ENCODE peak calls at places on chromosomes 2 and 18, in nine cellular contexts. I is A673; C is body of pancreas; U is osteoblast; R is heart left ventricle; Y is AG04450; E is mesendoderm; B is breast epithelium; J is effector memory CD4-positive, alpha-beta T cell. W is an unnamed sample. For H3K27me3, the result is how much of the 10 kb centered on the place peaks cover.

GRCh38 chr2:168222095-168222494 is 25.3 kb downstream of the STK39 start:
- DNase-seq in I (no peak), C (no peak), U (no peak), R (no peak), Y (no peak), E (no peak), B (no peak), J (no peak), W (no peak)

GRCh38 chr18:64803471-64803870 is 654.6 kb upstream of the LINC00305 start:
- DNase-seq in I (no peak), C (no peak), U (no peak), R (no peak), Y (no peak), E (no peak), B (no peak), J (no peak), W (no peak)

GRCh38 chr2:72276356-72276755 is 128.7 kb upstream of the CYP26B1 start:
- DNase-seq in I (no peak), C (no peak), U (no peak), R (no peak), Y (no peak), E (no peak), B (no peak), J (no peak), W (peak)

GRCh38 chr2:138035597-138036217 is 71.4 kb downstream of the HNMT start:
- DNase-seq in I (no peak), C (no peak), U (no peak), R (no peak), Y (no peak), E (peak), B (no peak), J (no peak), W (peak)

GRCh38 chr2:75021672-75022071 is 63.2 kb downstream of the POLE4 start:
- DNase-seq in I (no peak), C (no peak), U (no peak), R (no peak), Y (peak), E (peak), B (no peak), J (no peak), W (peak)

GRCh38 chr18:59697236-59697932 is at the start of gene CCBE1:
- DNase-seq in I (peak), C (peak), U (peak), R (peak), Y (no peak), E (peak), B (no peak), J (no peak), W (peak)

GRCh38 chr2:225009768-225010167 is 32.5 kb downstream of the DOCK10 start:
- DNase-seq in I (no peak), C (no peak), U (no peak), R (no peak), Y (no peak), E (peak), B (no peak), J (no peak), W (no peak)

GRCh38 chr2:239774933-239775622 is 250.1 kb downstream of the NDUFA10 start:
- DNase-seq in I (no peak), C (no peak), U (peak), R (no peak), Y (no peak), E (no peak), B (no peak), J (no peak), W (no peak)

GRCh38 chr2:147345246-147345645 is 499.6 kb upstream of the ACVR2A start:
- DNase-seq in I (peak), C (no peak), U (no peak), R (no peak), Y (no peak), E (no peak), B (no peak), J (no peak), W (no peak)

GRCh38 chr2:66929632-66930385 is 467.3 kb upstream of the ETAA1 start:
- DNase-seq in I (peak), C (peak), U (no peak), R (peak), Y (peak), E (no peak), B (peak), J (no peak), W (peak)

GRCh38 chr2:224034027-224034426 is 5.1 kb downstream of the SERPINE2 start:
- DNase-seq in I (no peak), C (no peak), U (no peak), R (no peak), Y (no peak), E (no peak), B (no peak), J (no peak), W (no peak)

GRCh38 chr2:6417050-6417449 is 448.7 kb downstream of the CMPK2 start:
- DNase-seq in I (no peak), C (no peak), U (no peak), R (no peak), Y (no peak), E (no peak), B (no peak), J (no peak), W (no peak)

GRCh38 chr2:190183535-190183934 is 121.0 kb upstream of the MSTN start:
- DNase-seq in I (no peak), C (no peak), U (no peak), R (no peak), Y (no peak), E (no peak), B (no peak), J (no peak), W (no peak)

GRCh38 chr2:11867926-11868325 is 121.5 kb downstream of the LPIN1 start:
- DNase-seq in I (no peak), C (no peak), U (no peak), R (no peak), Y (no peak), E (no peak), B (no peak), J (no peak), W (no peak)

GRCh38 chr2:37156857-37157714 is at the start of gene EIF2AK2:
- DNase-seq in I (peak), C (peak), U (peak), R (peak), Y (peak), E (peak), B (peak), J (peak), W (peak)

GRCh38 chr2:127201452-127201851 is 18.6 kb downstream of the CYP27C1 start:
- DNase-seq in I (no peak), C (no peak), U (no peak), R (no peak), Y (no peak), E (no peak), B (no peak), J (no peak), W (no peak)

GRCh38 chr18:54942569-54942968 is 16.7 kb downstream of the CCDC68 start:
- DNase-seq in I (no peak), C (no peak), U (no peak), R (no peak), Y (no peak), E (no peak), B (no peak), J (no peak), W (no peak)

GRCh38 chr2:173766537-173767289 is 198.5 kb downstream of the SP3 start:
- DNase-seq in I (no peak), C (no peak), U (no peak), R (no peak), Y (no peak), E (no peak), B (no peak), J (no peak), W (no peak)

GRCh38 chr2:219308142-219309093 is 783 bp downstream of the PTPRN start:
- DNase-seq in I (peak), C (peak), U (peak), R (peak), Y (peak), E (peak), B (no peak), J (peak), W (peak)

GRCh38 chr2:168210898-168211570 is 36.4 kb downstream of the STK39 start:
- DNase-seq in I (peak), C (no peak), U (no peak), R (no peak), Y (peak), E (no peak), B (no peak), J (no peak), W (peak)

GRCh38 chr2:68352651-68353386 is 12.3 kb upstream of the PLEK start:
- DNase-seq in I (no peak), C (no peak), U (peak), R (no peak), Y (no peak), E (no peak), B (no peak), J (no peak), W (peak)

GRCh38 chr2:70829916-70830315 is 5.7 kb downstream of the CD207 start:
- DNase-seq in I (no peak), C (no peak), U (no peak), R (no peak), Y (no peak), E (no peak), B (no peak), J (no peak), W (no peak)

DNA sequence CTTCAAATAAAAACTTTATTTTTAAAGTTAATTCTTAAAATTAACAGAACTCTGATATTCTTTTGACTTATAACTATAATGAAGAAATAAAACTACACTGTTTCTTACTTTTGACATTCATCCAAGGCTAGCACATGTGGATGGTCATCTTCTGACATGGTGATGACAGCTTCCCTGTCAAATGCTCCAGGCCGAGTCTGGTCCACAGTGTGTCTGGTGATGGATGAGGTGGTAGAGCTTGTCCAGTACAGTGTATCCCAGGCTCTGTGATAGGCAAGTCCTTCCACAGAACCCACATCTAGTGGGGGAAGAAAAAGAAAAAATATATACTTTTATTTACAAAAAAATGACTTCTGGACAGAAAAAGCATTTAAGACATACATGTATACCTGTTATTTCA is 1529.5 kb downstream of the LRP1B start:
- DNase-seq in I (no peak), C (no peak), U (no peak), R (no peak), Y (no peak), E (no peak), B (no peak), J (no peak), W (no peak)
- H3K27me3 ChIP-seq in I (under half), C (under half), U (under half), R (under half), Y (under half), E (under half), B (under half), J (under half), W (under half)

GRCh38 chr2:222423632-222424280 is 587 bp upstream of the SGPP2 start:
- DNase-seq in I (no peak), C (no peak), U (no peak), R (no peak), Y (no peak), E (no peak), B (no peak), J (peak), W (no peak)
- H3K27me3 ChIP-seq in I (under half), C (under half), U (under half), R (under half), Y (under half), E (under half), B (under half), J (under half), W (half or more)

GRCh38 chr2:176164184-176164802 is 7.2 kb downstream of the HOXD3 start:
- DNase-seq in I (no peak), C (no peak), U (no peak), R (no peak), Y (no peak), E (no peak), B (no peak), J (no peak), W (no peak)
- H3K27me3 ChIP-seq in I (under half), C (under half), U (half or more), R (half or more), Y (half or more), E (half or more), B (under half), J (half or more), W (under half)

GRCh38 chr2:236177604-236177966 is 9.4 kb upstream of the GBX2 start:
- DNase-seq in I (peak), C (peak), U (peak), R (peak), Y (no peak), E (peak), B (no peak), J (peak), W (peak)
- H3K27me3 ChIP-seq in I (half or more), C (under half), U (under half), R (half or more), Y (under half), E (under half), B (under half), J (under half), W (under half)

GRCh38 chr2:73823416-73823815 is 5.3 kb upstream of the STAMBP start:
- DNase-seq in I (peak), C (no peak), U (no peak), R (no peak), Y (no peak), E (no peak), B (no peak), J (no peak), W (no peak)
- H3K27me3 ChIP-seq in I (under half), C (under half), U (under half), R (under half), Y (under half), E (under half), B (under half), J (under half), W (under half)

DNA sequence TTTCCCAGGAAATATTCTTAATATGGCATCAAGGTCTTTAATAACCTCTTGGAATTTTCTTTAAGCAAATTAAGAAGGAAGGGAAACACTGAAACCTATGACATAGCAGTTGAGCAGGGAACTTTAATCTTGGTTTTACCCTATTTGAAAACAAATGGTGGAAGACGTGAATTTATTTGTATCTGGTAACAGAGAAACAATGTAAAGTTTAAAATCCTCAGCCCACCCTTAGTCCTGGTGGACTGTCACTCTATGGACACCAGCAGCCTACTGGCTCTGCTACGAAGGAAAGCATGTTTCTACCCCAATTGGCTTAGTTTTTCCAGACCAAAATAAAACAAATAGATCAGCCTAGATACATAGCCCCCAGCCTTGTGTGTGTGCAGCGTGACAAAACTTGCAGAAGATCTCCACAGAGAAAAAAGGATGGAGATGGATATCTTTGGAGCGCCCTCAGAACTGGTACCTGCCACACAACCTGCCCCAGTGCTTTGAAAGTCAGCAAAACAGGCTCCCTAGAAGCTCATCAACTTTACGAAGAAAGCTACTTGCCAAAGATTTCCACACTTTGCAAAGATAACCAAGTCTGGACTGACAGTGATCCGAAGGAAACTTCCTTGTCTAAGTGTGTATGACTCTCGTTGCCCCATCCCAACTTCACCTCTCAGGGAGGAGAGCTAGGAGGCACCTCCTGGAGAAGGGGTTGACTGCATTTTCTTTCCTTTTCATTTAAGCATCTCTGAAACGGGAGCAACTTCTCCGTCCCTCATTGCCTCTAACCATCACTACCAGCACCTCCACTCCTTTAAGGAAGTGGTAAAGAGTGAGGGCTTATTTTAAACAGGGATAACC is 7.3 kb downstream of the ZEB2 start:
- DNase-seq in I (peak), C (no peak), U (no peak), R (no peak), Y (no peak), E (no peak), B (no peak), J (no peak), W (no peak)
- H3K27me3 ChIP-seq in I (under half), C (under half), U (under half), R (under half), Y (under half), E (under half), B (under half), J (under half), W (under half)

GRCh38 chr2:108938069-108938710 is 50.8 kb downstream of the EDAR start:
- DNase-seq in I (no peak), C (no peak), U (no peak), R (no peak), Y (peak), E (no peak), B (no peak), J (no peak), W (no peak)

GRCh38 chr2:108935231-108935863 is 53.7 kb downstream of the EDAR start:
- DNase-seq in I (peak), C (no peak), U (peak), R (no peak), Y (no peak), E (peak), B (no peak), J (no peak), W (no peak)

GRCh38 chr2:108937367-108938017 is 51.5 kb downstream of the EDAR start:
- DNase-seq in I (no peak), C (no peak), U (peak), R (no peak), Y (no peak), E (no peak), B (no peak), J (no peak), W (no peak)

GRCh38 chr2:108936076-108936867 is 52.7 kb downstream of the EDAR start:
- DNase-seq in I (no peak), C (no peak), U (no peak), R (no peak), Y (no peak), E (no peak), B (no peak), J (no peak), W (no peak)

GRCh38 chr2:108936868-108937265 is 52.2 kb downstream of the EDAR start:
- DNase-seq in I (no peak), C (no peak), U (peak), R (peak), Y (no peak), E (no peak), B (no peak), J (no peak), W (no peak)
- H3K27me3 ChIP-seq in I (under half), C (under half), U (under half), R (under half), Y (half or more), E (under half), B (under half), J (under half), W (half or more)

GRCh38 chr2:176161041-176161785 is 4.1 kb downstream of the HOXD3 start:
- DNase-seq in I (no peak), C (no peak), U (peak), R (no peak), Y (no peak), E (no peak), B (no peak), J (no peak), W (no peak)

GRCh38 chr2:176158855-176159677 is 2.0 kb downstream of the HOXD3 start:
- DNase-seq in I (peak), C (no peak), U (peak), R (no peak), Y (no peak), E (peak), B (no peak), J (no peak), W (no peak)

GRCh38 chr2:176160251-176161040 is 3.3 kb downstream of the HOXD3 start:
- DNase-seq in I (no peak), C (no peak), U (peak), R (no peak), Y (no peak), E (no peak), B (no peak), J (no peak), W (no peak)

GRCh38 chr2:176158306-176158643 is 1.2 kb downstream of the HOXD3 start:
- DNase-seq in I (no peak), C (no peak), U (no peak), R (no peak), Y (no peak), E (peak), B (no peak), J (no peak), W (no peak)

DNA sequence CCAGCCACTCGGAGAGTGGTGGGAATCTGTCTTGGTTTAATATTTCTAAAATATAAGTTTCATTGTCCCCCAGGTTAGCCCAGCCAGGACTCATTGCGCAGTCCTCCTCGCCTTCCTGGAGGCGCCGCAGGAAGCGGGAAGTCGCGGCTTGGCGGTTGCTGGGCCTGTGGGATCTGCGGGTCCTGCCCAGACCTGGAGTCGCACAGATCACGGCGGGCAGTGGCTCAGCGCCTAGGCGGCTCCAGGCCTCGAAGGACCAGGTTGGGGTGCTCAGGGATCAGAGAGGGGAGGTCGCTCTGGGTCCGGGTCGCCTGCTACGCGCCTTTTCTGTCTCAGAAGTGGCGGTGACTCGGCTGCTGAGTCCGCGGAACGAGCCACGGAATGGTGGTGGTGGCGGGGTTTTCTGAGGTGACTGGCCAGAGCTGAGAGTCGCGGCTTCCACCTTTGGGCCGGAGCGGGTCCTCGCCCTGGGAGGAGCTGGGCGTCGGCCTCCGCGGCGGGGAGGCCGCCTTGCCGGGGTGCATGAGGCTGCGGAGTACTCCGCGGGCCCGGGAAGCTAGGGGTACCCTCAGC is 2.7 kb downstream of the HOXD3 start:
- DNase-seq in I (no peak), C (no peak), U (peak), R (no peak), Y (no peak), E (peak), B (no peak), J (no peak), W (no peak)
- H3K27me3 ChIP-seq in I (under half), C (under half), U (half or more), R (half or more), Y (half or more), E (half or more), B (under half), J (half or more), W (under half)

GRCh38 chr2:63044360-63045327 is 6.0 kb upstream of the OTX1 start:
- DNase-seq in I (no peak), C (no peak), U (peak), R (no peak), Y (no peak), E (peak), B (no peak), J (no peak), W (no peak)
- H3K27me3 ChIP-seq in I (under half), C (under half), U (under half), R (half or more), Y (under half), E (under half), B (under half), J (under half), W (under half)

W was measured in adipocyte.